ENCODE peak calls at places on chromosomes 7 and 10, in four cellular contexts. F is fibroblast of gingiva, X is HS-27A, I is NCI-H2081 treated with DMSO at 0.1 percent for 48 hours. D is an unnamed sample.

GRCh38 chr10:34523017-34523767 is 291.9 kb downstream of the PARD3 start:
- DNase-seq in F (no peak), X (no peak), I (no peak), D (peak; percentile 76)

GRCh38 chr10:111093741-111094380 is 17.0 kb downstream of the ADRA2A start:
- DNase-seq in F (no peak), X (no peak), I (no peak), D (peak; percentile 33)

GRCh38 chr10:124152139-124152780 is 58.9 kb upstream of the CHST15 start:
- DNase-seq in F (peak; percentile 84), X (peak; percentile 51), I (no peak), D (peak; percentile 57)

GRCh38 chr10:61465807-61466425 is 12.7 kb upstream of the TMEM26 start:
- DNase-seq in F (peak; percentile 4), X (no peak), I (no peak), D (no peak)

GRCh38 chr7:157502701-157503111 is 165.9 kb downstream of the DNAJB6 start:
- DNase-seq in F (no peak), X (no peak), I (no peak), D (no peak)

GRCh38 chr7:85457911-85458310 is 271.1 kb upstream of the SEMA3D start:
- DNase-seq in F (no peak), X (no peak), I (no peak), D (no peak)

GRCh38 chr7:42344168-42344755 is 107.3 kb upstream of the GLI3 start:
- DNase-seq in F (no peak), X (no peak), I (no peak), D (no peak)

GRCh38 chr10:114821915-114822770 is 563 bp downstream of the FHIP2A start:
- DNase-seq in F (peak; percentile 6), X (no peak), I (no peak), D (no peak)

GRCh38 chr7:104816537-104816936 is 197.5 kb upstream of the KMT2E start:
- DNase-seq in F (no peak), X (no peak), I (no peak), D (no peak)

GRCh38 chr10:70272925-70273316 is 10.9 kb downstream of the NPFFR1 start:
- DNase-seq in F (no peak), X (no peak), I (no peak), D (no peak)

GRCh38 chr10:87860156-87860795 is 3.1 kb downstream of the KLLN start:
- DNase-seq in F (peak; percentile 70), X (no peak), I (peak; percentile 8), D (peak; percentile 62)

GRCh38 chr7:75650671-75651070 is 88.1 kb downstream of the HIP1 start:
- DNase-seq in F (no peak), X (no peak), I (no peak), D (no peak)

GRCh38 chr7:155998328-155998691 is 186.0 kb upstream of the SHH start:
- DNase-seq in F (no peak), X (no peak), I (no peak), D (no peak)

GRCh38 chr10:8424555-8425201 is 370.2 kb downstream of the GATA3 start:
- DNase-seq in F (no peak), X (no peak), I (no peak), D (no peak)

GRCh38 chr7:117048114-117048853 is 95.0 kb downstream of the ST7 start:
- DNase-seq in F (no peak), X (no peak), I (no peak), D (no peak)

GRCh38 chr10:79463578-79464496 is 18.4 kb upstream of the ZCCHC24 start:
- DNase-seq in F (peak; percentile 94), X (no peak), I (no peak), D (no peak)

GRCh38 chr7:109386959-109387358 is 817.3 kb downstream of the DNAJB9 start:
- DNase-seq in F (no peak), X (no peak), I (no peak), D (no peak)

GRCh38 chr7:11665381-11665780 is 166.6 kb downstream of the THSD7A start:
- DNase-seq in F (no peak), X (no peak), I (no peak), D (no peak)

GRCh38 chr10:123331438-123331837 is 177.2 kb downstream of the BUB3 start:
- DNase-seq in F (no peak), X (no peak), I (no peak), D (no peak)

GRCh38 chr7:155206286-155207020 is 91.2 kb upstream of the INSIG1 start:
- DNase-seq in F (peak; percentile 87), X (no peak), I (no peak), D (peak; percentile 75)

GRCh38 chr7:130277763-130278643 is 11.3 kb downstream of the CPA2 start:
- DNase-seq in F (peak; percentile 51), X (no peak), I (no peak), D (peak; percentile 68)

GRCh38 chr10:96017227-96017687 is 26.1 kb upstream of the CCNJ start:
- DNase-seq in F (peak; percentile 41), X (no peak), I (peak; percentile 32), D (peak; percentile 34)

GRCh38 chr7:74452748-74453320 is 872 bp upstream of the GTF2IRD1 start:
- DNase-seq in F (no peak), X (no peak), I (no peak), D (peak; percentile 48)

GRCh38 chr10:30151581-30152389 is 92.4 kb upstream of the JCAD start:
- DNase-seq in F (peak; percentile 82), X (peak; percentile 17), I (no peak), D (peak; percentile 77)

GRCh38 chr10:21020545-21020944 is 123.4 kb upstream of the NEBL start:
- DNase-seq in F (no peak), X (peak; percentile 40), I (no peak), D (peak; percentile 53)

GRCh38 chr7:79452495-79453265 is 787 bp downstream of the MAGI2 start:
- DNase-seq in F (peak; percentile 49), X (no peak), I (no peak), D (peak; percentile 20)

GRCh38 chr10:92573091-92573797 is 649 bp downstream of the IDE start:
- DNase-seq in F (peak; percentile 46), X (no peak), I (no peak), D (peak; percentile 45)

GRCh38 chr10:15419279-15419874 is 48.3 kb upstream of the FAM171A1 start:
- DNase-seq in F (no peak), X (no peak), I (no peak), D (peak; percentile 23)

GRCh38 chr10:111821876-111822275 is 361.7 kb downstream of the GPAM start:
- DNase-seq in F (no peak), X (no peak), I (no peak), D (no peak)

GRCh38 chr7:111517441-111518037 is 44.8 kb downstream of the IMMP2L start:
- DNase-seq in F (no peak), X (no peak), I (no peak), D (no peak)

GRCh38 chr7:151503902-151504714 is 15.6 kb downstream of the RHEB start:
- DNase-seq in F (peak; percentile 95), X (no peak), I (no peak), D (peak; percentile 86)

GRCh38 chr7:136015638-136016037 is 38.5 kb upstream of the MTPN start:
- DNase-seq in F (no peak), X (no peak), I (no peak), D (no peak)

GRCh38 chr10:124087672-124088634 is 5.4 kb downstream of the CHST15 start:
- DNase-seq in F (no peak), X (no peak), I (peak; percentile 1), D (no peak)

GRCh38 chr7:25359471-25360059 is 131.3 kb upstream of the NPVF start:
- DNase-seq in F (peak; percentile 1), X (no peak), I (peak; percentile 98), D (no peak)

GRCh38 chr7:27606270-27607209 is 56.1 kb downstream of the HIBADH start:
- DNase-seq in F (no peak), X (no peak), I (no peak), D (peak; percentile 69)

GRCh38 chr7:6618621-6619020 is 3.2 kb downstream of the ZNF853 start:
- DNase-seq in F (no peak), X (no peak), I (no peak), D (peak; percentile 13)

GRCh38 chr10:62811159-62811875 is 4.8 kb downstream of the EGR2 start:
- DNase-seq in F (no peak), X (no peak), I (no peak), D (no peak)

GRCh38 chr10:3452683-3453388 is 280.3 kb upstream of the PITRM1 start:
- DNase-seq in F (peak; percentile 94), X (peak; percentile 35), I (no peak), D (peak; percentile 93)